ENCODE peak calls at places on chromosomes 4 and X, in five cellular contexts. One of them, this sample, is unnamed.

GRCh38 chr4:153676984-153677383 is 7.1 kb upstream of the TLR2 start:
- DNase-seq in heart left ventricle: no peak
- DNase-seq in tibial artery: no peak
- DNase-seq in upper lobe of left lung: no peak
- DNase-seq in left lung: no peak
- DNase-seq in this sample: no peak

GRCh38 chr4:55925235-55925634 is 23.5 kb upstream of the CEP135 start:
- DNase-seq in heart left ventricle: no peak
- DNase-seq in upper lobe of left lung: no peak
- DNase-seq in left lung: no peak
- DNase-seq in tibial artery: no peak
- DNase-seq in this sample: no peak

GRCh38 chr4:73896416-73896815 is 27.2 kb downstream of the CXCL1 start:
- DNase-seq in left lung: no peak
- DNase-seq in upper lobe of left lung: no peak
- DNase-seq in tibial artery: no peak
- DNase-seq in heart left ventricle: no peak
- DNase-seq in this sample: no peak

GRCh38 chr4:44845309-44845708 is 119.0 kb upstream of the GNPDA2 start:
- DNase-seq in upper lobe of left lung: no peak
- DNase-seq in tibial artery: no peak
- DNase-seq in heart left ventricle: no peak
- DNase-seq in left lung: no peak
- DNase-seq in this sample: no peak

GRCh38 chr4:153095448-153096204 is 108.6 kb upstream of the TRIM2 start:
- DNase-seq in heart left ventricle: no peak
- DNase-seq in upper lobe of left lung: peak
- DNase-seq in left lung: no peak
- DNase-seq in tibial artery: no peak
- DNase-seq in this sample: no peak

GRCh38 chrX:30779453-30780030 is 109.5 kb downstream of the TAB3 start:
- DNase-seq in upper lobe of left lung: peak
- DNase-seq in left lung: no peak
- DNase-seq in tibial artery: no peak
- DNase-seq in heart left ventricle: no peak
- DNase-seq in this sample: no peak

GRCh38 chr4:80197601-80198444 is 520 bp downstream of the PRDM8 start:
- DNase-seq in heart left ventricle: no peak
- DNase-seq in upper lobe of left lung: peak
- DNase-seq in left lung: no peak
- DNase-seq in tibial artery: no peak
- DNase-seq in this sample: no peak

GRCh38 chrX:386768-387575 is at the start of gene PPP2R3B:
- DNase-seq in left lung: peak
- DNase-seq in heart left ventricle: peak
- DNase-seq in upper lobe of left lung: peak
- DNase-seq in tibial artery: peak
- DNase-seq in this sample: peak

GRCh38 chr4:147808447-147808846 is 76.6 kb downstream of the ARHGAP10 start:
- DNase-seq in upper lobe of left lung: no peak
- DNase-seq in tibial artery: no peak
- DNase-seq in left lung: no peak
- DNase-seq in heart left ventricle: no peak
- DNase-seq in this sample: no peak

GRCh38 chrX:119573840-119574393 is 446 bp upstream of the UBE2A start:
- DNase-seq in upper lobe of left lung: no peak
- DNase-seq in tibial artery: peak
- DNase-seq in left lung: peak
- DNase-seq in heart left ventricle: peak
- DNase-seq in this sample: no peak

GRCh38 chr4:178598672-178599071 is 1156.4 kb upstream of the AGA start:
- DNase-seq in upper lobe of left lung: no peak
- DNase-seq in tibial artery: no peak
- DNase-seq in heart left ventricle: no peak
- DNase-seq in left lung: no peak
- DNase-seq in this sample: no peak

DNA sequence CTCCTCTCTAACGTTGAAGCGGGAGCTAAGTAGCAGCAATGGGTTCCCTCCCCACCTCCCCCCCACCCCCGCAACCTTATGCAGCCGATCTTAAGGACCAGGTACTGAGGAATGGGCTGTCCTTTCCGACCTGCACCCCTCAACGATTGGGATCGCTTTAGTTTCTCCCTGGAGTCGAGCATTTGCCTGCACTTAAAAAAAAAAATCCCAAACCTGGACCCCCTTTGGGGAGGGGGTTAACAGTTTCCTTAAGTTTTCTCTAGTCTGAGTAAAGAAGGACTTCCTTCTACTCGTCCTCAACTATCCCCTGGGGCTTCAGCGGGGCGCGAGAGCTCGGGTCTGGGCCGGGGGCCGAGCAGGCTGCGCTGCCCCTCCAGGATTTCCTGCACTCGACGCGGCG is 25.7 kb upstream of the BCORL1 start:
- DNase-seq in upper lobe of left lung: no peak
- DNase-seq in left lung: no peak
- DNase-seq in tibial artery: no peak
- DNase-seq in heart left ventricle: no peak
- DNase-seq in this sample: no peak
- H3K27ac ChIP-seq in upper lobe of left lung: peak
- H3K27ac ChIP-seq in left lung: peak
- H3K27ac ChIP-seq in tibial artery: peak
- H3K27ac ChIP-seq in heart left ventricle: peak
- H3K27ac ChIP-seq in this sample: no peak

GRCh38 chrX:107677501-107677901 is 49.2 kb downstream of the PRPS1 start:
- DNase-seq in upper lobe of left lung: no peak
- DNase-seq in left lung: no peak
- DNase-seq in tibial artery: peak
- DNase-seq in heart left ventricle: no peak
- DNase-seq in this sample: no peak
- TF ChIP-seq CTCF in upper lobe of left lung: no peak
- TF ChIP-seq CTCF in left lung: no peak
- TF ChIP-seq CTCF in tibial artery: no peak
- TF ChIP-seq CTCF in heart left ventricle: no peak
- TF ChIP-seq CTCF in this sample: no peak

GRCh38 chrX:10112510-10112909 is 44.3 kb upstream of the CLCN4 start:
- DNase-seq in heart left ventricle: no peak
- DNase-seq in left lung: no peak
- DNase-seq in tibial artery: no peak
- DNase-seq in upper lobe of left lung: no peak
- DNase-seq in this sample: no peak
- H3K27ac ChIP-seq in heart left ventricle: no peak
- H3K27ac ChIP-seq in left lung: no peak
- H3K27ac ChIP-seq in tibial artery: peak
- H3K27ac ChIP-seq in upper lobe of left lung: no peak
- H3K27ac ChIP-seq in this sample: peak

DNA sequence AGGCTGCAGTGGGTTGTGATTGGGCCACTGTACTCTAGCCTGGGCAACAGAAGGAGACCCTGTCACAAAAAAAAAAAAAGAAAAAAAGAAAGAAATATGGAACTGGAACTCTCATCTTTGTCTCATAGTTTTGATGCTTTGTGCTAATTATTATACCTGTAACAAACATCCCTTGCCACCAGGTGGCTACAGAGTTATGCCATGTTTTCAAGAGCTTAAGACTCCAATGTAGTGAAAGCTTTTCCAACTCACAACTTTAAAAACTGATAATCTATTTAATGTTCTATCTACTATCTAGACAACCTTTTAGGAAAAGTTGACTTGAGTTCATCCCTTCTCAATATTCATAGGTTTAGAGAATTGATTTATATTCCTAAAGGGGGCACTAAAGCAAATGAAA is 42.4 kb downstream of the HTR2C start:
- DNase-seq in heart left ventricle: no peak
- DNase-seq in tibial artery: no peak
- DNase-seq in left lung: no peak
- DNase-seq in upper lobe of left lung: no peak
- DNase-seq in this sample: no peak
- TF ChIP-seq CTCF in heart left ventricle: peak
- TF ChIP-seq CTCF in tibial artery: peak
- TF ChIP-seq CTCF in left lung: peak
- TF ChIP-seq CTCF in upper lobe of left lung: peak
- TF ChIP-seq CTCF in this sample: no peak

DNA sequence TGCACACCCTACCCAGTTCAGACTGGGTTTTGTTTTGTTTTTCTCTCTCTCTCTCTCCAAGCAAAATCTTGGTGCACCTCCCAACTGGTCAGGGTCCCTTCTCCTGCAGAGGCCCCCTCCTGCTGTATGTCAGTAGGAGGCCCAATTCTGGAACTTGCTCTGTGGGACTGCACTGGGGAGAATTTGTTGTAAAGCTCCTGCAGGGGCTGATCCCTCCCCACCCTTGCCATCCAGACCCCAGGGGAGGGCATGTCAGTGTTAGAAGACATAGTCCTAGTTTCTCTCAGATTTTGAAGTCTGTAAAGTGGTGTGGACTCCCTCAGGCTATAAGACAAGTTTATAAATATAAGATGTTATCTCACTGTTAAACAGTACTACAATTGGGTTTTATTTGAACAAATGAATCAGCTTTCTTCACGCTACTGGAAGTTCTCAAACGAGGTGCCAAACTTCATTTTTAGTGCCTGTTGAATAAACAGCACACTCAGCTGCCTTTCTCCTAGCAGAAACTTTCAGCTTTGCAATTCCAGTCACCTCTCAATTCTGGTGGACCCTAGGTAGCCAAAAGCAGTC is 88.6 kb upstream of the FRMPD3 start:
- DNase-seq in upper lobe of left lung: no peak
- DNase-seq in tibial artery: no peak
- DNase-seq in heart left ventricle: no peak
- DNase-seq in left lung: no peak
- DNase-seq in this sample: no peak
- H3K27ac ChIP-seq in upper lobe of left lung: no peak
- H3K27ac ChIP-seq in tibial artery: no peak
- H3K27ac ChIP-seq in heart left ventricle: no peak
- H3K27ac ChIP-seq in left lung: no peak
- H3K27ac ChIP-seq in this sample: no peak

DNA sequence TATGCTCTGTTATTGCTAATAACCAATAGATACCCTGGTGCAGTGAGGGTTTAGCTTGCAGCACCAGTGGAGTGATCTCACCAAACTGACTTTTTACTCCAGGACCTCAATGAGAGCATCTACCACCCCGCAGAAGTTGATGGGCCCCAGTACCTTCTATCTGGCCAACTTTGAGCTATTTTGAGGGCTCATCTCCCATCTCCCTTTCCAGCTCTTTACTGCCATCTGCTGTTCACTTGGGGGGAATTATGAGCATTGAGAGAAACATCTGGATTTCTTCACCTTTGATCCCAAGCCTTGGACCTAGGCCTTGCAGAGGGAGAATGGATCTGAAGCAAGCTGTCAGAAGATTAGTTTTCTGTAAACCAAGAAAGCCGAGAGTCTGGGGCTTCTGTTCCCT is 143.6 kb downstream of the TMEM164 start:
- DNase-seq in heart left ventricle: no peak
- DNase-seq in upper lobe of left lung: no peak
- DNase-seq in tibial artery: no peak
- DNase-seq in left lung: no peak
- DNase-seq in this sample: no peak
- TF ChIP-seq CTCF in heart left ventricle: peak
- TF ChIP-seq CTCF in upper lobe of left lung: peak
- TF ChIP-seq CTCF in tibial artery: peak
- TF ChIP-seq CTCF in left lung: peak
- TF ChIP-seq CTCF in this sample: peak

DNA sequence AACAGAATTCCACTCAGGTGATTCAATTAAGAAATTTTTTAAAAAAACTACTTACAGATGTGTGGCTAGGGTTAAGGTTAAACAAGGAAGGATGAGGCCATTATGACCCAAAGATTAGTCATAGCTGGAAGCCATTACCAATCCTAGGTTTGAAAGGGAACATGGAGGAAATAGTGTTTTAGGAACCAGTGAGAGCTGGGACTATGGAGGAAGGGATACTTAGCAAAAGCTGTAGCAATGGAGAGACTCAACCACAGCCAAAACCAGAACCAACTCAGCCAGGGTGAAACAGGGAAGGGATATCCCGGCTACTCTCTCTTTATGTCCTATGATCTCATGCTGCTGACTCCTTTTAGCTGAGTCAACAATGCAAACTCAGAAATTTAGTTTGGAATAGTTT is 148.6 kb upstream of the CNKSR2 start:
- DNase-seq in upper lobe of left lung: no peak
- DNase-seq in tibial artery: no peak
- DNase-seq in left lung: no peak
- DNase-seq in heart left ventricle: no peak
- DNase-seq in this sample: no peak
- H3K27ac ChIP-seq in upper lobe of left lung: no peak
- H3K27ac ChIP-seq in tibial artery: no peak
- H3K27ac ChIP-seq in left lung: no peak
- H3K27ac ChIP-seq in heart left ventricle: no peak
- H3K27ac ChIP-seq in this sample: no peak